ENCODE peak calls at places on chromosome 5, in six cellular contexts. O, E, J, V, C and R are unnamed samples.

GRCh38 chr5:167644619-167645018 is 646.8 kb upstream of the WWC1 start:
- DNase-seq in O (no peak), E (no peak), J (no peak), V (no peak), C (no peak), R (no peak)

GRCh38 chr5:173334808-173335207 is 6.6 kb upstream of the STC2 start:
- DNase-seq in O (no peak), E (no peak), J (peak; percentile 44), V (no peak), C (no peak), R (no peak)

GRCh38 chr5:157387683-157388093 is 72.3 kb upstream of the NIPAL4 start:
- DNase-seq in O (no peak), E (peak; percentile 93), J (peak; percentile 97), V (peak; percentile 72), C (no peak), R (peak; percentile 60)

GRCh38 chr5:138444078-138444773 is 5.4 kb downstream of the REEP2 start:
- DNase-seq in O (no peak), E (no peak), J (no peak), V (no peak), C (no peak), R (no peak)

GRCh38 chr5:95591490-95591901 is 28.4 kb upstream of the GPR150 start:
- DNase-seq in O (no peak), E (peak; percentile 65), J (peak; percentile 60), V (peak; percentile 52), C (no peak), R (no peak)

GRCh38 chr5:138605254-138605972 is 30.2 kb upstream of the HSPA9 start:
- DNase-seq in O (no peak), E (peak; percentile 54), J (no peak), V (no peak), C (no peak), R (no peak)

GRCh38 chr5:172858990-172859811 is 25.1 kb downstream of the ERGIC1 start:
- DNase-seq in O (no peak), E (peak; percentile 86), J (peak; percentile 86), V (peak; percentile 82), C (peak; percentile 89), R (peak; percentile 72)

GRCh38 chr5:165525268-165525667 is 2019.8 kb downstream of the MAT2B start:
- DNase-seq in O (no peak), E (peak; percentile 52), J (peak; percentile 20), V (peak; percentile 15), C (no peak), R (peak; percentile 81)

GRCh38 chr5:145680744-145681143 is 154.4 kb downstream of the PRELID2 start:
- DNase-seq in O (no peak), E (peak; percentile 7), J (no peak), V (no peak), C (no peak), R (no peak)

GRCh38 chr5:171861383-171861782 is 75.8 kb downstream of the SMIM23 start:
- DNase-seq in O (no peak), E (no peak), J (peak; percentile 47), V (no peak), C (no peak), R (no peak)

GRCh38 chr5:172395483-172395882 is 58.8 kb downstream of the SH3PXD2B start:
- DNase-seq in O (no peak), E (no peak), J (no peak), V (no peak), C (no peak), R (no peak)

GRCh38 chr5:112479418-112479817 is 60.3 kb upstream of the EPB41L4A start:
- DNase-seq in O (no peak), E (peak; percentile 62), J (peak; percentile 63), V (peak; percentile 24), C (no peak), R (peak; percentile 44)

GRCh38 chr5:125487231-125487630 is 740.8 kb upstream of the ZNF608 start:
- DNase-seq in O (no peak), E (peak; percentile 37), J (no peak), V (no peak), C (no peak), R (no peak)

GRCh38 chr5:52685621-52686370 is 101.9 kb upstream of the ITGA1 start:
- DNase-seq in O (peak; percentile 19), E (no peak), J (no peak), V (no peak), C (no peak), R (no peak)

GRCh38 chr5:127358782-127359181 is 68.2 kb downstream of the MEGF10 start:
- DNase-seq in O (no peak), E (peak; percentile 26), J (peak; percentile 8), V (no peak), C (no peak), R (peak; percentile 35)

GRCh38 chr5:153267506-153267905 is 223.0 kb upstream of the GRIA1 start:
- DNase-seq in O (no peak), E (no peak), J (no peak), V (no peak), C (no peak), R (peak; percentile 15)

GRCh38 chr5:64869419-64869818 is 100.7 kb downstream of the CWC27 start:
- DNase-seq in O (peak; percentile 7), E (peak; percentile 70), J (peak; percentile 67), V (peak; percentile 64), C (no peak), R (peak; percentile 89)

GRCh38 chr5:134468921-134469400 is 56.5 kb upstream of the JADE2 start:
- DNase-seq in O (peak; percentile 1), E (no peak), J (no peak), V (no peak), C (peak; percentile 8), R (no peak)

GRCh38 chr5:167921796-167922195 is 369.6 kb upstream of the WWC1 start:
- DNase-seq in O (no peak), E (no peak), J (no peak), V (no peak), C (no peak), R (no peak)

GRCh38 chr5:56155085-56155484 is 78.0 kb downstream of the ANKRD55 start:
- DNase-seq in O (no peak), E (peak; percentile 52), J (peak; percentile 25), V (no peak), C (no peak), R (no peak)

GRCh38 chr5:78367318-78367991 is 7.0 kb downstream of the SCAMP1 start:
- DNase-seq in O (peak; percentile 23), E (no peak), J (no peak), V (no peak), C (no peak), R (no peak)

GRCh38 chr5:172117977-172118701 is 69.9 kb downstream of the STK10 start:
- DNase-seq in O (no peak), E (no peak), J (peak; percentile 15), V (no peak), C (no peak), R (no peak)

GRCh38 chr5:154608531-154609011 is 130.5 kb upstream of the HAND1 start:
- DNase-seq in O (peak; percentile 53), E (no peak), J (no peak), V (no peak), C (no peak), R (no peak)

GRCh38 chr5:179229331-179229761 is 115.9 kb downstream of the ADAMTS2 start:
- DNase-seq in O (no peak), E (no peak), J (no peak), V (no peak), C (no peak), R (no peak)

GRCh38 chr5:130141689-130142320 is 237.5 kb downstream of the CHSY3 start:
- DNase-seq in O (peak; percentile 63), E (peak; percentile 66), J (peak; percentile 55), V (peak; percentile 10), C (no peak), R (no peak)

GRCh38 chr5:38556599-38557308 is at the start of gene LIFR:
- DNase-seq in O (peak; percentile 91), E (peak; percentile 88), J (peak; percentile 76), V (peak; percentile 90), C (peak; percentile 91), R (peak; percentile 40)